ENCODE peak calls at places on chromosomes 4 and X, in nine cellular contexts. S, P, R, B, I, G, W, M and K are unnamed samples.
A peak's percentile ranks its signal among the peaks of the same experiment; 100 is the strongest.

GRCh38 chr4:10762541-10762940 is 78.0 kb upstream of the CLNK start:
- DNase-seq in S (no peak), P (peak; percentile 53), R (peak; percentile 86), B (no peak), I (no peak), G (no peak), W (no peak), M (no peak), K (no peak)

GRCh38 chr4:75976177-75976576 is 14.6 kb downstream of the SDAD1 start:
- DNase-seq in S (no peak), P (no peak), R (no peak), B (no peak), I (no peak), G (no peak), W (no peak), M (no peak), K (no peak)

GRCh38 chr4:70903282-70903603 is 1.1 kb downstream of the MOB1B start:
- DNase-seq in S (no peak), P (peak; percentile 18), R (peak; percentile 50), B (no peak), I (peak; percentile 39), G (no peak), W (no peak), M (no peak), K (peak; percentile 20)

GRCh38 chr4:113012776-113013175 is 36.7 kb upstream of the ANK2 start:
- DNase-seq in S (no peak), P (no peak), R (no peak), B (no peak), I (no peak), G (no peak), W (no peak), M (no peak), K (no peak)

GRCh38 chrX:106177106-106177981 is 9.2 kb downstream of the PWWP3B start:
- DNase-seq in S (peak; percentile 26), P (no peak), R (no peak), B (no peak), I (peak; percentile 88), G (peak; percentile 79), W (peak; percentile 68), M (no peak), K (peak; percentile 80)

GRCh38 chr4:3712112-3712805 is 53.9 kb upstream of the ADRA2C start:
- DNase-seq in S (no peak), P (no peak), R (no peak), B (peak; percentile 40), I (no peak), G (no peak), W (no peak), M (no peak), K (no peak)

GRCh38 chrX:17814557-17814956 is 46.5 kb downstream of the RAI2 start:
- DNase-seq in S (no peak), P (peak; percentile 67), R (peak; percentile 60), B (no peak), I (no peak), G (no peak), W (no peak), M (no peak), K (no peak)

GRCh38 chr4:84167579-84167978 is 331.5 kb downstream of the NKX6-1 start:
- DNase-seq in S (no peak), P (no peak), R (peak; percentile 7), B (no peak), I (no peak), G (peak; percentile 69), W (no peak), M (no peak), K (no peak)

GRCh38 chr4:80125252-80126177 is 52.5 kb upstream of the ANTXR2 start:
- DNase-seq in S (no peak), P (peak; percentile 48), R (peak; percentile 64), B (no peak), I (no peak), G (no peak), W (no peak), M (no peak), K (no peak)

GRCh38 chrX:319579-320125 is 1.1 kb upstream of the GTPBP6 start:
- DNase-seq in S (no peak), P (no peak), R (peak; percentile 20), B (peak; percentile 82), I (no peak), G (no peak), W (peak; percentile 24), M (peak; percentile 66), K (no peak)

GRCh38 chrX:27336466-27337091 is 126.6 kb downstream of the PPP4R3C start:
- DNase-seq in S (no peak), P (peak; percentile 60), R (peak; percentile 34), B (no peak), I (peak; percentile 16), G (peak; percentile 48), W (peak; percentile 4), M (no peak), K (peak; percentile 55)

GRCh38 chrX:37711991-37712390 is 26.4 kb downstream of the XK start:
- DNase-seq in S (no peak), P (no peak), R (no peak), B (no peak), I (no peak), G (no peak), W (no peak), M (no peak), K (no peak)

GRCh38 chr4:78059524-78059889 is 2.4 kb downstream of the FRAS1 start:
- DNase-seq in S (peak; percentile 37), P (peak; percentile 84), R (peak; percentile 92), B (peak; percentile 66), I (peak; percentile 80), G (peak; percentile 73), W (peak; percentile 26), M (no peak), K (peak; percentile 70)

GRCh38 chr4:88244821-88245579 is 39.4 kb downstream of the PPM1K start:
- DNase-seq in S (peak; percentile 70), P (no peak), R (no peak), B (no peak), I (peak; percentile 7), G (no peak), W (no peak), M (no peak), K (no peak)

GRCh38 chrX:148290937-148291336 is 209.5 kb upstream of the AFF2 start:
- DNase-seq in S (no peak), P (no peak), R (no peak), B (no peak), I (no peak), G (no peak), W (no peak), M (no peak), K (no peak)
- H3K9me3 ChIP-seq in S (no peaks in the 10 kb centered on the region), P (no peaks in the 10 kb centered on the region), R (no peaks in the 10 kb centered on the region), B (no peaks in the 10 kb centered on the region), I (no peaks in the 10 kb centered on the region), G (peaks cover 24% of the 10 kb centered on the region), W (no peaks in the 10 kb centered on the region), M (no peaks in the 10 kb centered on the region), K (no peaks in the 10 kb centered on the region)

GRCh38 chr4:14070289-14070880 is 442.9 kb upstream of the BOD1L1 start:
- DNase-seq in S (no peak), P (no peak), R (no peak), B (no peak), I (no peak), G (no peak), W (no peak), M (no peak), K (peak; percentile 47)

GRCh38 chr4:14069871-14070270 is 442.3 kb upstream of the BOD1L1 start:
- DNase-seq in S (no peak), P (no peak), R (no peak), B (no peak), I (no peak), G (no peak), W (no peak), M (no peak), K (no peak)

GRCh38 chr4:14078311-14078710 is 450.8 kb upstream of the BOD1L1 start:
- DNase-seq in S (no peak), P (no peak), R (no peak), B (no peak), I (no peak), G (no peak), W (no peak), M (no peak), K (no peak)

GRCh38 chr4:14072506-14072905 is 445.0 kb upstream of the BOD1L1 start:
- DNase-seq in S (no peak), P (no peak), R (no peak), B (no peak), I (no peak), G (no peak), W (no peak), M (no peak), K (no peak)
- H3K9me3 ChIP-seq in S (no peaks in the 10 kb centered on the region), P (no peaks in the 10 kb centered on the region), R (no peaks in the 10 kb centered on the region), B (peaks cover 12% of the 10 kb centered on the region), I (no peaks in the 10 kb centered on the region), G (peaks cover 20% of the 10 kb centered on the region), W (peaks cover 16% of the 10 kb centered on the region), M (no peaks in the 10 kb centered on the region), K (no peaks in the 10 kb centered on the region)

GRCh38 chr4:2103127-2103842 is 44.2 kb downstream of the NAT8L start:
- DNase-seq in S (no peak), P (no peak), R (no peak), B (no peak), I (no peak), G (no peak), W (no peak), M (no peak), K (no peak)

GRCh38 chr4:2103843-2104547 is 44.9 kb downstream of the NAT8L start:
- DNase-seq in S (no peak), P (no peak), R (no peak), B (no peak), I (no peak), G (no peak), W (no peak), M (no peak), K (no peak)

GRCh38 chr4:2102045-2102883 is 43.1 kb downstream of the NAT8L start:
- DNase-seq in S (no peak), P (no peak), R (no peak), B (no peak), I (no peak), G (no peak), W (no peak), M (no peak), K (no peak)

GRCh38 chr4:2105559-2105958 is 46.4 kb downstream of the NAT8L start:
- DNase-seq in S (no peak), P (peak; percentile 30), R (peak; percentile 47), B (no peak), I (no peak), G (no peak), W (no peak), M (no peak), K (no peak)

GRCh38 chr4:2104556-2105345 is 45.6 kb downstream of the NAT8L start:
- DNase-seq in S (no peak), P (no peak), R (no peak), B (no peak), I (no peak), G (no peak), W (no peak), M (no peak), K (no peak)
- H3K9me3 ChIP-seq in S (no peaks in the 10 kb centered on the region), P (no peaks in the 10 kb centered on the region), R (no peaks in the 10 kb centered on the region), B (peaks cover 16% of the 10 kb centered on the region), I (no peaks in the 10 kb centered on the region), G (no peaks in the 10 kb centered on the region), W (peaks cover 28% of the 10 kb centered on the region), M (peaks cover 11% of the 10 kb centered on the region), K (no peaks in the 10 kb centered on the region)

DNA sequence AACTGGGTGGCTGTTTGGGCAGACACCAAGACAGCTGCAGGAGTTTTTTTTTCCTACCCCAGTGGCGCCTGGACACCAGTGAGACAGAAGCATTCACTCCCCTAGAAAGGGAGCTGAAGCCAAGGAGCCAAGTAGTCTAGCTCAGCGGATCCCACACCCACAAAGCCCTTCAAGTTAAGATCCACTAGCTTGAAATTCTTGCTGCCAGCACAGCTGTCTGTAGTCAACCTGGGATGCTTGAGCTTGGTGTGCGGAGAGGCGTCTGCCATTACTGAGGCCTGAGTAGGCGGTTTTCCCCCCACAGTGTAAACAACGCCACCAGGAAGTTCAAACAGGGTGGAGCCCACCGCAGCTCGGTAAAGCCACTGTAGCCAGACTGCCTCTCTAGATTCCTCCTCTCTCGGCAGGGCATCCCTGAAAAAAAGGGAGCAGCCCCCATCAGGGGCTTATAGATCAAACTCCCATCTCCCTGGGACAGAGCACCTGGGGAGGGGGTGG is 171.4 kb downstream of the ARHGEF9 start:
- DNase-seq in S (no peak), P (no peak), R (no peak), B (no peak), I (no peak), G (no peak), W (no peak), M (no peak), K (no peak)
- H3K9me3 ChIP-seq in S (no peaks in the 10 kb centered on the region), P (no peaks in the 10 kb centered on the region), R (no peaks in the 10 kb centered on the region), B (no peaks in the 10 kb centered on the region), I (no peaks in the 10 kb centered on the region), G (peaks cover 9% of the 10 kb centered on the region), W (no peaks in the 10 kb centered on the region), M (no peaks in the 10 kb centered on the region), K (no peaks in the 10 kb centered on the region)